ENCODE peak calls at places on chromosomes 12 and 14, in eight cellular contexts. C is PC-3, L is mesenchymal stem cell, V is Karpas-422, K is astrocyte, G is HepG2, R is H1, P is GM23248. F is an unnamed sample.

GRCh38 chr12:99059824-99060526 is 414.9 kb downstream of the APAF1 start:
- DNase-seq in G (no peak), K (peak; percentile 15), V (no peak), C (peak; percentile 12), R (no peak), L (no peak), P (peak; percentile 46), F (no peak)

GRCh38 chr14:99684356-99684952 is 356 bp downstream of the CYP46A1 start:
- DNase-seq in V (no peak), G (no peak), K (no peak), R (no peak), L (peak; percentile 37), C (no peak), P (no peak), F (no peak)

GRCh38 chr12:130602251-130602650 is 113.8 kb downstream of the RIMBP2 start:
- DNase-seq in C (no peak), P (no peak), V (no peak), K (no peak), R (no peak), L (no peak), G (no peak), F (no peak)

GRCh38 chr12:117441751-117442150 is 80.3 kb upstream of the NOS1 start:
- DNase-seq in L (no peak), V (peak; percentile 36), G (no peak), P (peak; percentile 57), C (peak; percentile 76), R (no peak), K (peak; percentile 43), F (no peak)

GRCh38 chr12:88418856-88419497 is 161.3 kb downstream of the KITLG start:
- DNase-seq in L (peak; percentile 38), V (no peak), R (no peak), G (no peak), K (peak; percentile 54), P (peak; percentile 90), C (peak; percentile 23), F (no peak)

GRCh38 chr12:98754095-98754494 is 109.0 kb downstream of the APAF1 start:
- DNase-seq in G (peak; percentile 67), K (peak; percentile 88), P (peak; percentile 80), L (peak; percentile 6), R (no peak), V (no peak), C (peak; percentile 94), F (no peak)

GRCh38 chr14:105217764-105218163 is 30.6 kb upstream of the BTBD6 start:
- DNase-seq in R (no peak), K (no peak), P (no peak), C (no peak), V (no peak), G (no peak), L (no peak), F (no peak)

GRCh38 chr12:51973560-51973959 is 22.1 kb downstream of the ACVR1B start:
- DNase-seq in V (no peak), C (no peak), L (no peak), R (no peak), K (no peak), P (peak; percentile 70), G (no peak), F (no peak)

GRCh38 chr14:105853089-105853906 is 326.9 kb downstream of the TMEM121 start:
- DNase-seq in C (no peak), V (no peak), R (no peak), K (no peak), L (no peak), G (no peak), P (no peak), F (no peak)

GRCh38 chr12:29072631-29073030 is 76.4 kb upstream of the FAR2 start:
- DNase-seq in L (no peak), G (no peak), P (peak; percentile 66), C (peak; percentile 93), V (no peak), K (no peak), R (no peak), F (no peak)

GRCh38 chr12:1776139-1776975 is 44.0 kb upstream of the LRTM2 start:
- DNase-seq in R (no peak), P (peak; percentile 96), C (peak; percentile 88), L (peak; percentile 72), G (no peak), V (no peak), K (peak; percentile 78), F (peak; percentile 25)

GRCh38 chr12:4089147-4089606 is 184.4 kb upstream of the CCND2 start:
- DNase-seq in V (no peak), K (no peak), R (no peak), G (no peak), P (peak; percentile 3), L (peak; percentile 69), C (no peak), F (no peak)

GRCh38 chr12:52436000-52436827 is 2.0 kb upstream of the KRT75 start:
- DNase-seq in P (peak; percentile 56), K (peak; percentile 93), L (no peak), V (no peak), G (no peak), R (no peak), C (peak; percentile 94), F (no peak)

GRCh38 chr12:19129121-19129485 is 430 bp upstream of the PLEKHA5 start:
- DNase-seq in R (no peak), L (peak; percentile 54), V (no peak), K (no peak), P (no peak), C (peak; percentile 37), G (no peak), F (no peak)

GRCh38 chr12:76029982-76030377 is 1.6 kb downstream of the PHLDA1 start:
- DNase-seq in R (no peak), V (peak; percentile 55), C (peak; percentile 45), P (peak; percentile 59), K (no peak), L (peak; percentile 54), G (no peak), F (no peak)

GRCh38 chr14:99545574-99545973 is 58.4 kb downstream of the CCDC85C start:
- DNase-seq in V (no peak), L (no peak), G (no peak), P (no peak), C (no peak), K (no peak), R (no peak), F (no peak)

GRCh38 chr12:26031814-26032213 is 73.3 kb downstream of the RASSF8 start:
- DNase-seq in R (no peak), P (no peak), L (peak; percentile 50), C (no peak), G (no peak), K (no peak), V (no peak), F (no peak)

GRCh38 chr14:71355324-71356201 is 448.3 kb downstream of the PCNX1 start:
- DNase-seq in V (no peak), G (no peak), C (no peak), K (peak; percentile 86), R (no peak), P (peak; percentile 70), L (no peak), F (no peak)

GRCh38 chr12:13189254-13189653 is 7.3 kb upstream of the EMP1 start:
- DNase-seq in L (no peak), V (no peak), R (no peak), G (no peak), P (peak; percentile 18), K (no peak), C (no peak), F (no peak)

DNA sequence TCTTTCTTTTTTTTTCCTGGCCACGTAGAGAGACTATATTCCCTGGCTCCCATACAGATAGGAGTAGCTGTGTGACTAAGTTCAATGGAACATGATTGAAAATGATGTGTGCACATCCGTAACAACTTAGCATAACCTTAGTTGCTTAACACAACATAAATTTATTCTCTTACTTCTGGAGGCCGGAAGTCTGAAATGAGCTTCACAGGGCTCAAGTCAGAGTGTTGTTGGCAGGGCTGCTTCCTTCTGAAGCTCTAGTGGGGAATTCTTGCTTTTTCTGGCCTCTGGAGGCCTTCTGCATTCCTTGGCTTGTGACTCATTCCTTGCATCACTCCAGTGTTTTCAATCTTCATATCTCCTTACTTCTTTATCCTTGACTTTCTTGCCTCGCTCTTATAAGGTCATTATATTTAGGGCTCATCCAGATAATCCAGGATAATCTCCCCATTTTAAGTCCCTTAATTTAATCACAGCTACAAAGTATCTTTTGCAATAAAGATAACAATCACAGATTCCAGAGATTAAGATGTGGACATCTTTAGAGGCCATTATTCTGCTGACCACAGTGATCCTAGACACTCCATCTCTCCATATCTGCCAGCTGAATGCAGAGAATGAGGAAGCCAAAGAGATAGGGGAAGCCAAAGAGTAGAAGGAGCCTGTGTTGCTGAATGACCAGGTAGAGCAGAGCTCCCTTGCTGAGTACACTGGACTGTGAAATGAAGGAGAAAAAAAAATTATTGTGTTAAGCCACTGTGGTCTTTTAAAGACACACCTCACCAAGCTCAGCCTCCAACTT is 21.0 kb upstream of the SNX6 start:
- DNase-seq in C (peak; percentile 88), G (no peak), V (no peak), R (no peak), K (peak; percentile 100), P (peak; percentile 99), L (peak; percentile 99), F (peak; percentile 49)
- H2AFZ ChIP-seq in C (no peak overlapping the region), G (no peak overlapping the region), V (no peak overlapping the region), R (peak overlapping the region; percentile 41), K (no peak overlapping the region), P (peak overlapping the region; percentile 35), L (no peak overlapping the region), F (peak overlapping the region; percentile 47)

GRCh38 chr12:50187084-50187900 is 20.1 kb upstream of the CERS5 start:
- DNase-seq in V (no peak), R (no peak), K (peak; percentile 95), G (no peak), C (no peak), L (peak; percentile 69), P (peak; percentile 90), F (no peak)

GRCh38 chr12:50186667-50187066 is 19.5 kb upstream of the CERS5 start:
- DNase-seq in R (no peak), K (peak; percentile 74), P (peak; percentile 84), C (no peak), G (no peak), L (no peak), V (no peak), F (no peak)

GRCh38 chr12:50185975-50186663 is 18.9 kb upstream of the CERS5 start:
- DNase-seq in L (no peak), K (peak; percentile 74), R (no peak), G (no peak), P (peak; percentile 79), V (no peak), C (peak; percentile 45), F (no peak)

GRCh38 chr12:50188875-50189575 is 21.9 kb upstream of the CERS5 start:
- DNase-seq in V (no peak), G (no peak), R (no peak), C (no peak), L (no peak), K (no peak), P (no peak), F (no peak)

GRCh38 chr12:50188280-50188781 is 21.2 kb upstream of the CERS5 start:
- DNase-seq in G (peak; percentile 93), L (peak; percentile 45), P (peak; percentile 91), C (no peak), K (peak; percentile 60), R (no peak), V (no peak), F (no peak)
- H3K4me1 ChIP-seq in G (peaks cover 40% of the 10 kb centered on the region), L (peaks cover 16% of the 10 kb centered on the region), P (peaks cover 71% of the 10 kb centered on the region), C (peaks cover 35% of the 10 kb centered on the region), K (peaks cover 37% of the 10 kb centered on the region), R (no peaks in the 10 kb centered on the region), V (peaks cover 42% of the 10 kb centered on the region), F (peaks cover 51% of the 10 kb centered on the region)

GRCh38 chr14:49972840-49973239 is 80.0 kb downstream of the ARF6 start:
- DNase-seq in P (peak; percentile 96), L (peak; percentile 94), K (peak; percentile 93), R (no peak), G (peak; percentile 82), C (peak; percentile 97), V (peak; percentile 82), F (no peak)
- H2AFZ ChIP-seq in P (peak overlapping the region; percentile 66), L (no peak overlapping the region), K (peak overlapping the region; percentile 0), R (no peak overlapping the region), G (no peak overlapping the region), C (peak overlapping the region; percentile 34), V (peak overlapping the region; percentile 3), F (peak overlapping the region; percentile 14)

GRCh38 chr14:79540394-79540793 is 670.9 kb downstream of the DIO2 start:
- DNase-seq in K (no peak), P (no peak), G (no peak), R (no peak), L (no peak), C (peak; percentile 10), V (no peak), F (no peak)
- H3K4me1 ChIP-seq in K (peaks cover 20% of the 10 kb centered on the region), P (no peaks in the 10 kb centered on the region), G (no peaks in the 10 kb centered on the region), R (no peaks in the 10 kb centered on the region), L (peaks cover 2% of the 10 kb centered on the region), C (peaks cover 8% of the 10 kb centered on the region), V (no peaks in the 10 kb centered on the region), F (peaks cover 5% of the 10 kb centered on the region)